ENCODE peak calls at places on chromosomes 5 and 9, in five cellular contexts. K is WERI-Rb-1, R is neuronal stem cell, C is aorta, D is sigmoid colon. O is an unnamed sample.

GRCh38 chr9:129442791-129443511 is 177.9 kb downstream of the C9orf50 start:
- DNase-seq in K (no peak), R (no peak), C (no peak), D (no peak), O (no peak)

GRCh38 chr5:129930221-129930620 is 26.0 kb downstream of the CHSY3 start:
- DNase-seq in K (no peak), R (no peak), C (no peak), D (no peak), O (no peak)

GRCh38 chr5:7828269-7828668 is 22.7 kb downstream of the CFAP90 start:
- DNase-seq in K (no peak), R (no peak), C (no peak), D (no peak), O (no peak)

GRCh38 chr5:10695055-10695649 is 65.9 kb downstream of the DAP start:
- DNase-seq in K (peak), R (peak), C (peak), D (peak), O (no peak)

GRCh38 chr9:122821278-122821952 is 7.0 kb downstream of the PDCL start:
- DNase-seq in K (no peak), R (no peak), C (peak), D (peak), O (no peak)

GRCh38 chr9:4792054-4792571 is 631 bp upstream of the RCL1 start:
- DNase-seq in K (no peak), R (no peak), C (no peak), D (no peak), O (no peak)

GRCh38 chr5:51286046-51286445 is 97.2 kb upstream of the ISL1 start:
- DNase-seq in K (no peak), R (no peak), C (no peak), D (no peak), O (no peak)

GRCh38 chr5:133112026-133112660 is 60.3 kb downstream of the HSPA4 start:
- DNase-seq in K (no peak), R (no peak), C (no peak), D (no peak), O (no peak)

GRCh38 chr9:135078361-135078821 is 9.1 kb upstream of the OLFM1 start:
- DNase-seq in K (peak), R (no peak), C (no peak), D (peak), O (no peak)

GRCh38 chr5:85556464-85556863 is 1061.3 kb upstream of the COX7C start:
- DNase-seq in K (no peak), R (no peak), C (no peak), D (no peak), O (no peak)

GRCh38 chr9:104977168-104977567 is 49.2 kb upstream of the ABCA1 start:
- DNase-seq in K (no peak), R (no peak), C (no peak), D (no peak), O (no peak)

GRCh38 chr9:36882117-36882465 is 152.0 kb downstream of the PAX5 start:
- DNase-seq in K (no peak), R (no peak), C (no peak), D (no peak), O (no peak)

GRCh38 chr9:93184439-93185221 is 691 bp downstream of the WNK2 start:
- DNase-seq in K (peak), R (peak), C (no peak), D (no peak), O (no peak)

GRCh38 chr9:78982849-78983248 is 588.9 kb upstream of the TLE4 start:
- DNase-seq in K (no peak), R (no peak), C (no peak), D (no peak), O (no peak)

GRCh38 chr5:171893290-171893890 is 107.8 kb downstream of the SMIM23 start:
- DNase-seq in K (no peak), R (no peak), C (no peak), D (no peak), O (no peak)

GRCh38 chr5:102545175-102545574 is 46.4 kb upstream of the SLCO6A1 start:
- DNase-seq in K (peak), R (no peak), C (no peak), D (no peak), O (no peak)

GRCh38 chr5:95941756-95942155 is 19.9 kb downstream of the ELL2 start:
- DNase-seq in K (no peak), R (no peak), C (no peak), D (no peak), O (no peak)

GRCh38 chr5:10607023-10607665 is 43.3 kb downstream of the ANKRD33B start:
- DNase-seq in K (peak), R (no peak), C (no peak), D (no peak), O (no peak)

GRCh38 chr5:55680353-55680752 is 31.8 kb downstream of the SLC38A9 start:
- DNase-seq in K (peak), R (no peak), C (no peak), D (no peak), O (no peak)

GRCh38 chr5:157280927-157281326 is 15.0 kb downstream of the CYFIP2 start:
- DNase-seq in K (no peak), R (no peak), C (no peak), D (no peak), O (no peak)

GRCh38 chr5:60675286-60675685 is 24.7 kb downstream of the DEPDC1B start:
- DNase-seq in K (no peak), R (no peak), C (no peak), D (no peak), O (no peak)
- H3K27ac ChIP-seq in K (no peak), R (no peak), C (no peak), D (no peak), O (no peak)

DNA sequence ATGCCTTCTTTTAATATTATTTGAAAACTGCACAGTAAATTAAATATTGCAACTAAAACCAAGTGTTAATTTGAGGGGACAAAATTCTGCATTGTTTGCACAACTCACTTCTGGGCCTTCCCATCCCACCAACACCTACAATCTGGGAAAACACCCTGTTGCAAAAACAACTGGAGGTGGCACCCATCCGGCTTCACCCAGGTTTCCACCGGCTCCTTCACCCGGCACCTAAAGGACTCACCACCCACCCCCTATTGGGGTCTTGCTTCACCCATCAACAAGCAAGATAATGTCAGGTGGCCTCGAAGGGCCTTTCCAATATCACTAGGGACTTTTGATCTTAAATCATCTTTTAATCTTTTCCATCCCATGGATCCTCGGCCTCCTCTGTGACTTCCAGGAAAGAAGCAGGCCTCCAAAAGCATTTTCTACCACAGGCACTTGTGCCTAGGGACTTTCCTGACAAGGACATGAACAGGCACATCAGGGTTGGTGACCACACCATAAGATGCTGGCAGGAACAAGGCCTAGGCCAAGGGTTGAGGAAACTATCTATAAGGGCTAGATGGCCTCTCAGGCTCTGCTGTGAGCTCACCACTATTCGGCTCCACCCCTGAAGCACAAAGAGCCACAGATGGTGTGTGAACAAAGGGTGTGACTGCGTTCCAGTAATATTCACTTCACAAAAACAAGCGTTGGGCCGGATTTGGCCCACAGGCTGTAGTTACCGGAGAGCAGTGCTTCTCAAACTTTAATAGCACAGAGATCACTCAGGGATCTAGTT is 205.1 kb downstream of the AUH start:
- DNase-seq in K (no peak), R (no peak), C (no peak), D (no peak), O (no peak)
- H3K27ac ChIP-seq in K (no peak), R (no peak), C (no peak), D (no peak), O (no peak)

DNA sequence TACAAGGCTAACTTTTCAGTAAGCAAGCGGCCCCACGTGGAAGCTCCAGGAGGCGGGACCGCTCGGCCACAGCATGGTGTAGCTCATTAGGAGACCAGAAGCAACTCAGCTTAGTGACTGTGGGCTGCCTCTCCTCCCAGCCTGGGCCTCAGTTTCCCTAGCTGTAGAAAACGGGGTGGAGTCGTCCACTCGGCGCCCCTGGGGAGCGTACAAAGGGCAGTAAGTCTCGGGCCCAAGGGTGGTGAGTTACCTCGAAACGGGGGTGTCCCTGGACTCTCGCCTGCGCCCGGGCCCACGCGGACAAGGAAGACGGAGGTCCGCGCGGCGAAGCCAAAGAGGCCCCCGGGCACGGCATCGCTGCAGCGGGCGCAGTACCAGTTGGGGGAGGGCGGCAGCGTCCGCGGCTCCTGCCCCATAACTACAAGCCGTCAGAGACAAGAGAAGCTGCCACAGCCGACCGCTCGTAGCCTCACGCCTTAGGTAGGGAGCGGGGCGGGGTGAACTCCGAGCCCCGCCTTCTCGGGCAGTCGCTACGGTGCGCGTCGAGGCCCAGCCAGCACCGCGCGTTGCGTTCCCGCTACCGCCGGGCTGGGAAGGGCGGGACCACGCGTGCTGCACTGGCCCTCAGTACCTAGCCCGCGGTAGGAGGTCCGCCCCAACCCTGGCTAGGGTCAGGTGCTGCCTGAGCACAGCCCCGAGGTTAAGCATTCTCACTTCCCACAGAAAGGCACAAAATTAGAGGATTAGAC is at the start of gene GEMIN5:
- DNase-seq in K (peak), R (peak), C (peak), D (peak), O (peak)
- H3K27ac ChIP-seq in K (peak), R (no peak), C (peak), D (peak), O (peak)

GRCh38 chr9:136086213-136086881 is 8.7 kb downstream of the NACC2 start:
- DNase-seq in K (no peak), R (no peak), C (peak), D (peak), O (no peak)
- H3K27ac ChIP-seq in K (no peak), R (no peak), C (peak), D (peak), O (no peak)

GRCh38 chr9:95754533-95755420 is 120.7 kb upstream of the ERCC6L2 start:
- DNase-seq in K (no peak), R (no peak), C (no peak), D (no peak), O (no peak)
- H3K27ac ChIP-seq in K (no peak), R (no peak), C (no peak), D (no peak), O (no peak)

DNA sequence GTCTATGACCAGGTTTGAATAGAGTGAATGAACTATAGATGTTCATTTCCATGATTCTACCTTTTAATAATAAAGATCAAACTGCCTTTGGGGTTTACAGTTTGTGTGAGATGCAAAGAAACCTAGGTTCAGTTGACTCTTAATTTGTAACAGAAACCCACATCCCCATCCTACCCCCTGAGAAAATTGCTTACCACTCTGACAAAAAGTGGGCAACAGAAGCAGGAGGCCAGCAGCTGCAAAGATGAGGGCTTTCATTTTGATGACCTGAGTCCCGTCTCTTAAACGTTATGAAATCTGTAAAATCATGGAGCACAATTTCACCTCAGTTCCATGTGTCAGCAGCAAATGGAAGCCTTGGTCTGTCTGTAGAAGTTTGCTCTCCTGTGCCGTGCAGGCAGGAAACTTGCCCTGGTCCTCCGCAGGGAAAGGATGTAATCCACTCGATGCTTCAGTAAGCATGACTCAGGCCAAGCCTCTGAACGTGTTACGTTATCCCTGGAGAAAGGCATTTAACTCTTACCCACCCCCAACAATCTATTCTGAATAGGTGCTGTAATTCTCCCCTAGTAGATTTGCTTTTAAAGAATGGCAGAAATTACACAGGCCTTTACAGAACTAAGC is at the start of gene F2RL2:
- DNase-seq in K (peak), R (peak), C (no peak), D (peak), O (no peak)
- H3K27ac ChIP-seq in K (no peak), R (no peak), C (no peak), D (peak), O (no peak)

GRCh38 chr5:112628219-112628618 is 109.5 kb upstream of the APC start:
- DNase-seq in K (no peak), R (peak), C (no peak), D (no peak), O (no peak)
- H3K27ac ChIP-seq in K (no peak), R (no peak), C (no peak), D (no peak), O (no peak)

GRCh38 chr9:136721339-136722092 is 9.1 kb downstream of the DIPK1B start:
- DNase-seq in K (no peak), R (no peak), C (no peak), D (no peak), O (no peak)
- H3K27ac ChIP-seq in K (no peak), R (peak), C (no peak), D (peak), O (no peak)

O was measured in naive thymus-derived CD4-positive, alpha-beta T cell.